ENCODE peak calls at places on chromosome 1, in ten cellular contexts. R is fibroblast of lung; M is AG04449; U is astrocyte of the cerebellum; L is dorsolateral prefrontal cortex; I is brain microvascular endothelial cell; H is endothelial cell of umbilical vein; P is IMR-90; W is CD8-positive, alpha-beta T cell; Q is lower lobe of right lung. N is an unnamed sample.

GRCh38 chr1:95854457-95854856 is 620.4 kb downstream of the RWDD3 start:
- DNase-seq in R (no peak), M (no peak), U (no peak), L (no peak), I (no peak), H (no peak), P (no peak), W (no peak), Q (no peak), N (no peak)

GRCh38 chr1:215056584-215056983 is 26.0 kb upstream of the KCNK2 start:
- DNase-seq in R (no peak), M (no peak), U (peak), L (no peak), I (peak), H (no peak), P (peak), W (no peak), Q (no peak), N (no peak)

GRCh38 chr1:75970631-75971030 is 38.4 kb upstream of the ASB17 start:
- DNase-seq in R (no peak), M (no peak), U (no peak), L (no peak), I (no peak), H (no peak), P (peak), W (no peak), Q (no peak), N (no peak)

GRCh38 chr1:221778535-221779142 is 36.8 kb upstream of the DUSP10 start:
- DNase-seq in R (no peak), M (no peak), U (no peak), L (no peak), I (no peak), H (no peak), P (no peak), W (peak), Q (peak), N (no peak)

GRCh38 chr1:21751281-21751680 is 31.7 kb downstream of the USP48 start:
- DNase-seq in R (no peak), M (no peak), U (no peak), L (no peak), I (no peak), H (no peak), P (no peak), W (no peak), Q (no peak), N (no peak)

GRCh38 chr1:207838156-207839082 is 72.5 kb downstream of the CD34 start:
- DNase-seq in R (no peak), M (no peak), U (no peak), L (peak), I (peak), H (no peak), P (no peak), W (no peak), Q (no peak), N (no peak)

GRCh38 chr1:214303538-214303937 is 22.6 kb downstream of the SMYD2 start:
- DNase-seq in R (peak), M (no peak), U (no peak), L (peak), I (no peak), H (no peak), P (peak), W (no peak), Q (no peak), N (no peak)

GRCh38 chr1:39872698-39873097 is 10.6 kb downstream of the TRIT1 start:
- DNase-seq in R (peak), M (no peak), U (no peak), L (no peak), I (no peak), H (no peak), P (no peak), W (no peak), Q (no peak), N (no peak)

GRCh38 chr1:72892461-72892860 is 610.1 kb upstream of the NEGR1 start:
- DNase-seq in R (peak), M (no peak), U (no peak), L (no peak), I (no peak), H (no peak), P (no peak), W (no peak), Q (no peak), N (no peak)

GRCh38 chr1:6471086-6471841 is 5.3 kb upstream of the TNFRSF25 start:
- DNase-seq in R (no peak), M (no peak), U (no peak), L (no peak), I (no peak), H (no peak), P (no peak), W (no peak), Q (peak), N (no peak)

GRCh38 chr1:120179420-120180348 is 3.4 kb upstream of the SEC22B start:
- DNase-seq in R (peak), M (peak), U (peak), L (no peak), I (peak), H (peak), P (peak), W (no peak), Q (no peak), N (peak)

GRCh38 chr1:21622466-21623315 is 46.5 kb downstream of the RAP1GAP start:
- DNase-seq in R (no peak), M (no peak), U (no peak), L (no peak), I (no peak), H (no peak), P (no peak), W (no peak), Q (peak), N (no peak)

GRCh38 chr1:87358219-87358618 is 29.5 kb downstream of the LMO4 start:
- DNase-seq in R (peak), M (no peak), U (no peak), L (no peak), I (no peak), H (no peak), P (no peak), W (no peak), Q (no peak), N (no peak)

GRCh38 chr1:213618094-213618493 is 369.7 kb upstream of the PROX1 start:
- DNase-seq in R (no peak), M (no peak), U (no peak), L (no peak), I (no peak), H (no peak), P (no peak), W (no peak), Q (no peak), N (no peak)

GRCh38 chr1:100622037-100622436 is 84.1 kb downstream of the GPR88 start:
- DNase-seq in R (peak), M (peak), U (peak), L (no peak), I (peak), H (peak), P (peak), W (no peak), Q (no peak), N (peak)

GRCh38 chr1:55720243-55720642 is 505.1 kb upstream of the USP24 start:
- DNase-seq in R (peak), M (no peak), U (no peak), L (no peak), I (no peak), H (no peak), P (peak), W (no peak), Q (peak), N (no peak)

GRCh38 chr1:152013664-152014237 is 20.1 kb upstream of the S100A10 start:
- DNase-seq in R (no peak), M (no peak), U (no peak), L (no peak), I (no peak), H (peak), P (peak), W (no peak), Q (peak), N (no peak)

GRCh38 chr1:152441756-152442155 is 27.7 kb upstream of the CRNN start:
- DNase-seq in R (no peak), M (no peak), U (no peak), L (no peak), I (no peak), H (no peak), P (no peak), W (no peak), Q (no peak), N (no peak)

GRCh38 chr1:171142451-171143121 is 42.5 kb upstream of the FMO2 start:
- DNase-seq in R (peak), M (no peak), U (peak), L (no peak), I (peak), H (no peak), P (peak), W (no peak), Q (no peak), N (no peak)

GRCh38 chr1:27538793-27539192 is 48.8 kb upstream of the WASF2 start:
- DNase-seq in R (peak), M (no peak), U (peak), L (no peak), I (peak), H (no peak), P (peak), W (no peak), Q (no peak), N (no peak)

GRCh38 chr1:38502772-38503171 is 356.8 kb downstream of the RRAGC start:
- DNase-seq in R (no peak), M (no peak), U (no peak), L (no peak), I (no peak), H (peak), P (no peak), W (no peak), Q (no peak), N (no peak)

GRCh38 chr1:57616906-57617305 is 193.0 kb upstream of the DAB1 start:
- DNase-seq in R (no peak), M (no peak), U (no peak), L (no peak), I (no peak), H (no peak), P (no peak), W (no peak), Q (no peak), N (no peak)

GRCh38 chr1:24418898-24419628 is 3.5 kb downstream of the NIPAL3 start:
- DNase-seq in R (peak), M (no peak), U (peak), L (peak), I (no peak), H (no peak), P (peak), W (peak), Q (peak), N (no peak)

GRCh38 chr1:115976900-115977480 is 677 bp downstream of the SLC22A15 start:
- DNase-seq in R (peak), M (no peak), U (no peak), L (no peak), I (no peak), H (no peak), P (no peak), W (no peak), Q (no peak), N (no peak)

GRCh38 chr1:115976062-115976899 is at the start of gene SLC22A15:
- DNase-seq in R (peak), M (no peak), U (no peak), L (peak), I (no peak), H (no peak), P (no peak), W (peak), Q (peak), N (no peak)

GRCh38 chr1:115978292-115978941 is 2.1 kb downstream of the SLC22A15 start:
- DNase-seq in R (no peak), M (no peak), U (no peak), L (no peak), I (no peak), H (no peak), P (no peak), W (no peak), Q (no peak), N (no peak)

GRCh38 chr1:115975569-115976061 is 698 bp upstream of the SLC22A15 start:
- DNase-seq in R (no peak), M (no peak), U (no peak), L (no peak), I (no peak), H (no peak), P (no peak), W (no peak), Q (no peak), N (no peak)

DNA sequence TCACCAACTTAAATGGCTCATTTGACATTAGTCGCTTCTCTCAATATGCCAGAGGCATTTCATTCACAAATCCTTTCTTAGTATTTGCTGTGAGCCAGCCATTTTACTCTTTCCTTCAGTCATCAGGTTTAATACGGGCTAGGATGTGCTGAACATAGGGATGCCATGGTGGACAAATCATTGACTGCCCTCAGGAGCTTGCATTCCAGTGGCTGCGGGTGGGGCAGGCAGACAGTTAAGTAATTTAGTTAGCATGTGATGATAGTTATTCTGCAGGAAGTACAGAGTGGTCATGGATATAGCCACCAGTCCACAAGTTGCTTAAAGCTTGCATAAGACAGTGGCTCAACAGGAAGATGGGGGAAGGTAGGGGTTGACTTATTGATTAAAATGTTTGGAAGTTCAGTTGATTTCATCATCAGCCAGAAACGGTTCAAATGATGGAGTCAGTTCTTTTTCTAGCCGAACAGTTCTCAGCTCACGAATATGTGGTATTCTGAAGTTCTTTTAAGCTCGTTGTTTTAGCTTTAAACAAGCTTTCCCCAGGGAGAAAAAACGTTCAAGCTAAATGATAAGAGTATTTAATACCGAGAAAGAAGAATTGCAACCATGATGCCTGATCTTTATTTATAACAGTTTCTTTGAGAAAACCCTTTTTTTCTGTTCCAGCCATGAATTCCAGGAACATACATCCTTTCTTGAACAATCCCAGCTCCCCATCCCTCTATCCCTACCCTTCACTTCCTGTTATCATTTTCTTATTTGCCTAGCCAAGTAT is 1.4 kb downstream of the SLC22A15 start:
- DNase-seq in R (peak), M (peak), U (no peak), L (no peak), I (no peak), H (no peak), P (no peak), W (no peak), Q (peak), N (peak)
- H3K4me3 ChIP-seq in R (peak), M (no peak), U (no peak), L (peak), I (no peak), H (no peak), P (no peak), W (no peak), Q (peak), N (peak)

DNA sequence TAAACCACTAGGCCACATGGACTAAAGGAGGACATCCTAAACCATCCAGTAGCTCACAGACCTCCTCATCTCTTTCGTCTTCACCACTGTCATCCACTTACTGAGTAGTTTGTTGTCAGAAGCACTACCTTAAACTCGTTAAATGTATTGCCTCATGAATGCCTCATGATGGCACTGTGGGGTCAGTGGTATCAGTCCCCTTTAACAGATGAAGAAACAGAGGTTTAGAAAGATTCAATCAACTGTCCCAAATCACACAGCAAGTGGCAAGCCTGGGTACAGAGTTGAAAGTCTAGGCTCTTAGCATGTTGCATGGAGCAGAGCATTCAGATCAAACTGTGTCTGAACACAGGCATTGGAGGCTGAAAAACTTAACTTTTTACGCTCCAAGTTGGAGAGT is 183.6 kb upstream of the KIAA0040 start:
- DNase-seq in R (no peak), M (no peak), U (no peak), L (no peak), I (peak), H (peak), P (no peak), W (no peak), Q (no peak), N (peak)
- TF ChIP-seq CTCF in R (no peak), M (no peak), U (no peak), L (no peak), I (no peak), H (peak), P (no peak), W (no peak), Q (no peak), N (peak)

GRCh38 chr1:66535853-66536252 is 1.9 kb downstream of the SGIP1 start:
- DNase-seq in R (no peak), M (no peak), U (no peak), L (no peak), I (no peak), H (peak), P (no peak), W (no peak), Q (no peak), N (no peak)
- H3K4me3 ChIP-seq in R (peak), M (peak), U (no peak), L (peak), I (peak), H (peak), P (peak), W (no peak), Q (peak), N (peak)

GRCh38 chr1:239091537-239091936 is 294.8 kb upstream of the CHRM3 start:
- DNase-seq in R (no peak), M (no peak), U (no peak), L (no peak), I (no peak), H (no peak), P (no peak), W (no peak), Q (no peak), N (no peak)
- TF ChIP-seq CTCF in R (no peak), M (no peak), U (no peak), L (no peak), I (no peak), H (no peak), P (no peak), W (no peak), Q (no peak), N (no peak)

GRCh38 chr1:201930137-201930536 is 16.2 kb downstream of the LMOD1 start:
- DNase-seq in R (no peak), M (no peak), U (no peak), L (no peak), I (no peak), H (no peak), P (peak), W (no peak), Q (no peak), N (no peak)

GRCh38 chr1:201930803-201931202 is 15.5 kb downstream of the LMOD1 start:
- DNase-seq in R (no peak), M (no peak), U (no peak), L (no peak), I (no peak), H (no peak), P (no peak), W (no peak), Q (no peak), N (no peak)

GRCh38 chr1:201925301-201925567 is 21.1 kb downstream of the LMOD1 start:
- DNase-seq in R (no peak), M (no peak), U (no peak), L (no peak), I (no peak), H (no peak), P (no peak), W (no peak), Q (no peak), N (no peak)

GRCh38 chr1:201925961-201926585 is 20.3 kb downstream of the LMOD1 start:
- DNase-seq in R (peak), M (no peak), U (no peak), L (no peak), I (no peak), H (no peak), P (peak), W (no peak), Q (no peak), N (no peak)

GRCh38 chr1:201928266-201928665 is 18.1 kb downstream of the LMOD1 start:
- DNase-seq in R (no peak), M (no peak), U (no peak), L (no peak), I (no peak), H (no peak), P (no peak), W (no peak), Q (no peak), N (no peak)
- H3K4me3 ChIP-seq in R (no peak), M (no peak), U (no peak), L (no peak), I (no peak), H (no peak), P (no peak), W (no peak), Q (no peak), N (no peak)

GRCh38 chr1:228076796-228077430 is 5.6 kb upstream of the ARF1 start:
- DNase-seq in R (no peak), M (no peak), U (no peak), L (no peak), I (no peak), H (no peak), P (no peak), W (no peak), Q (peak), N (no peak)
- TF ChIP-seq CTCF in R (no peak), M (no peak), U (no peak), L (no peak), I (no peak), H (no peak), P (no peak), W (no peak), Q (no peak), N (no peak)

GRCh38 chr1:228006793-228007053 is at the start of gene WNT3A:
- DNase-seq in R (no peak), M (no peak), U (no peak), L (no peak), I (no peak), H (no peak), P (no peak), W (no peak), Q (no peak), N (no peak)
- H3K4me3 ChIP-seq in R (no peak), M (no peak), U (no peak), L (no peak), I (no peak), H (no peak), P (no peak), W (no peak), Q (peak), N (no peak)

GRCh38 chr1:52748119-52748518 is 21.9 kb downstream of the ZYG11B start:
- DNase-seq in R (peak), M (no peak), U (no peak), L (no peak), I (no peak), H (no peak), P (no peak), W (no peak), Q (no peak), N (no peak)
- TF ChIP-seq CTCF in R (peak), M (no peak), U (no peak), L (peak), I (no peak), H (no peak), P (peak), W (no peak), Q (no peak), N (peak)

DNA sequence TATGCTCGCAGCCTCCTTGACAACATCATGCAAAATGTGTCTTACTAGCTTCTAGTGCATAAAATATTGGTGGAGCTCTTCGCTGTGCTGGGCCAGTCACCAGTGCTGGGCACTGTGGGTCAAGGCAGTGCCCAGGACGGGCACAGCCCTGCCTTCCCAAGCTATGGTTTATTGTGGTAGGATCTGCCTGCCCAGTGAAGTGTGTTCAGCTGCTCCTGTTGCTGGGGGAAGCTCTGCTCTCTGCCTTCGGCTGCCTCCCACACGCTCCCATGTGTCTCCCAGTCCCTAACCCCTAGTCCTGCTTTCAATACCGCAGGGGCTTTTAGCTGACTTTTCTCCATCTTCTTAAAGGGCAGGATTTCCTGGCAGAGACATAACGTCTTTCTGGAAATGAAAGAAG is 15.7 kb downstream of the EPHX1 start:
- DNase-seq in R (no peak), M (no peak), U (no peak), L (peak), I (no peak), H (no peak), P (no peak), W (no peak), Q (no peak), N (no peak)
- H3K4me3 ChIP-seq in R (no peak), M (no peak), U (no peak), L (no peak), I (no peak), H (no peak), P (no peak), W (no peak), Q (no peak), N (no peak)

DNA sequence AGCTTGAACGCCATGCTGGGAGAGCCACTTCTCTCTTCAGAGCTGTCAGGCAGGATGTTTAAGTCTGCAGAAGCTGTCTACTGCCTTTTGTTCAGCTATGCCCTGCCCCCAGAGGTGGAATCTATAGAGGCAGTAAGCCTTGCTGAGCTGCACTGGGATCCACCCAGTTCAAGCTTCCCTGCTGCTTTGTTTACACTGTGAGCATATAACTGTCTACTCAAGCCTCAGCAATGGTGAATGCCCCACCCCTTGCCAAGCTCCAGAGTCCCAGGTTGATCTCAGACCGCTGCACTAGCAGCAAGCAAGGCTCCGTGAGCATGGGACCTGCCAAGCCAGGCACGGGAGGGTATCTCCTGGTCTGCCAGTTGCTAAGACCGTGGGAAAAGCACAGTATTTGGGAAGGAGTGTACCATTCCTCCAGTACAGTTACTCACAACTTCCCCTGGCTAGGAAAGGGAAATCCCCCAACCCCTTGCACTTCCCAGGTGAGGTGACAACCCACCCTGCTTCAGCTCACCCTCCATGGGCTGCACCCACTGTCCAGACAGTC is 32.6 kb downstream of the RGS13 start:
- DNase-seq in R (no peak), M (no peak), U (no peak), L (no peak), I (peak), H (no peak), P (no peak), W (no peak), Q (no peak), N (no peak)
- TF ChIP-seq CTCF in R (no peak), M (no peak), U (no peak), L (no peak), I (no peak), H (no peak), P (no peak), W (no peak), Q (no peak), N (no peak)

N was measured in epithelial cell of proximal tubule.